ENCODE peak calls at places on chromosomes 16 and 17, in five cellular contexts. One of them, this sample, is unnamed.

GRCh38 chr17:35084987-35085386 is 21.5 kb upstream of the RFFL start:
- DNase-seq in HFF-Myc: no peak
- DNase-seq in A549: peak; percentile 90
- DNase-seq in heart right ventricle: no peak
- DNase-seq in foreskin fibroblast: peak; percentile 77
- DNase-seq in this sample: peak; percentile 55

GRCh38 chr16:1809281-1809801 is 15.8 kb upstream of the IGFALS start:
- DNase-seq in HFF-Myc: no peak
- DNase-seq in A549: peak; percentile 50
- DNase-seq in heart right ventricle: no peak
- DNase-seq in foreskin fibroblast: no peak
- DNase-seq in this sample: no peak

GRCh38 chr16:1401061-1401757 is 13.3 kb downstream of the UNKL start:
- DNase-seq in HFF-Myc: no peak
- DNase-seq in A549: no peak
- DNase-seq in heart right ventricle: no peak
- DNase-seq in foreskin fibroblast: no peak
- DNase-seq in this sample: no peak

GRCh38 chr16:23182675-23183485 is at the start of gene SCNN1G:
- DNase-seq in HFF-Myc: no peak
- DNase-seq in A549: no peak
- DNase-seq in heart right ventricle: no peak
- DNase-seq in foreskin fibroblast: peak; percentile 20
- DNase-seq in this sample: no peak

GRCh38 chr16:14436410-14436955 is 193.6 kb downstream of the PARN start:
- DNase-seq in HFF-Myc: no peak
- DNase-seq in A549: no peak
- DNase-seq in heart right ventricle: no peak
- DNase-seq in foreskin fibroblast: no peak
- DNase-seq in this sample: peak; percentile 25

GRCh38 chr16:73546351-73546845 is 498.5 kb upstream of the ZFHX3 start:
- DNase-seq in HFF-Myc: no peak
- DNase-seq in A549: no peak
- DNase-seq in heart right ventricle: no peak
- DNase-seq in foreskin fibroblast: no peak
- DNase-seq in this sample: no peak

GRCh38 chr17:55416470-55417052 is 5.1 kb downstream of the MMD start:
- DNase-seq in HFF-Myc: no peak
- DNase-seq in A549: no peak
- DNase-seq in heart right ventricle: no peak
- DNase-seq in foreskin fibroblast: peak; percentile 52
- DNase-seq in this sample: no peak

GRCh38 chr17:32536736-32537646 is 50.2 kb downstream of the CDK5R1 start:
- DNase-seq in HFF-Myc: no peak
- DNase-seq in A549: no peak
- DNase-seq in heart right ventricle: no peak
- DNase-seq in foreskin fibroblast: peak; percentile 28
- DNase-seq in this sample: peak; percentile 46

GRCh38 chr17:60729854-60730253 is 52.2 kb downstream of the BCAS3 start:
- DNase-seq in HFF-Myc: no peak
- DNase-seq in A549: peak; percentile 55
- DNase-seq in heart right ventricle: no peak
- DNase-seq in foreskin fibroblast: no peak
- DNase-seq in this sample: peak; percentile 5

GRCh38 chr17:64358261-64358788 is 32.3 kb downstream of the PECAM1 start:
- DNase-seq in HFF-Myc: no peak
- DNase-seq in A549: no peak
- DNase-seq in heart right ventricle: no peak
- DNase-seq in foreskin fibroblast: peak; percentile 32
- DNase-seq in this sample: no peak

GRCh38 chr17:28536532-28537218 is 15.7 kb downstream of the UNC119 start:
- DNase-seq in HFF-Myc: no peak
- DNase-seq in A549: no peak
- DNase-seq in heart right ventricle: no peak
- DNase-seq in foreskin fibroblast: no peak
- DNase-seq in this sample: no peak

GRCh38 chr16:15415411-15416070 is 18.8 kb upstream of the BMERB1 start:
- DNase-seq in HFF-Myc: no peak
- DNase-seq in A549: no peak
- DNase-seq in heart right ventricle: no peak
- DNase-seq in foreskin fibroblast: peak; percentile 47
- DNase-seq in this sample: peak; percentile 48

GRCh38 chr17:42387663-42388380 is 420 bp downstream of the STAT3 start:
- DNase-seq in HFF-Myc: no peak
- DNase-seq in A549: no peak
- DNase-seq in heart right ventricle: peak; percentile 36
- DNase-seq in foreskin fibroblast: peak; percentile 40
- DNase-seq in this sample: no peak

GRCh38 chr17:2689411-2690164 is 22.0 kb downstream of the CLUH start:
- DNase-seq in HFF-Myc: no peak
- DNase-seq in A549: no peak
- DNase-seq in heart right ventricle: peak; percentile 5
- DNase-seq in foreskin fibroblast: peak; percentile 15
- DNase-seq in this sample: no peak

GRCh38 chr16:89720520-89720858 is 209 bp downstream of the VPS9D1 start:
- DNase-seq in HFF-Myc: no peak
- DNase-seq in A549: no peak
- DNase-seq in heart right ventricle: peak; percentile 44
- DNase-seq in foreskin fibroblast: peak; percentile 66
- DNase-seq in this sample: peak; percentile 22

GRCh38 chr16:49929606-49930005 is 73.7 kb upstream of the ZNF423 start:
- DNase-seq in HFF-Myc: no peak
- DNase-seq in A549: no peak
- DNase-seq in heart right ventricle: no peak
- DNase-seq in foreskin fibroblast: no peak
- DNase-seq in this sample: no peak

GRCh38 chr17:58279016-58279671 is 1.6 kb downstream of the MPO start:
- DNase-seq in HFF-Myc: no peak
- DNase-seq in A549: no peak
- DNase-seq in heart right ventricle: peak; percentile 58
- DNase-seq in foreskin fibroblast: peak; percentile 46
- DNase-seq in this sample: peak; percentile 1

GRCh38 chr17:61408151-61409041 is 8.8 kb downstream of the TBX2 start:
- DNase-seq in HFF-Myc: no peak
- DNase-seq in A549: no peak
- DNase-seq in heart right ventricle: no peak
- DNase-seq in foreskin fibroblast: peak; percentile 60
- DNase-seq in this sample: no peak

GRCh38 chr17:78263736-78264340 is 32.4 kb downstream of the TMEM235 start:
- DNase-seq in HFF-Myc: no peak
- DNase-seq in A549: no peak
- DNase-seq in heart right ventricle: no peak
- DNase-seq in foreskin fibroblast: no peak
- DNase-seq in this sample: no peak
- H3K4me3 ChIP-seq in HFF-Myc: no peak overlapping the region
- H3K4me3 ChIP-seq in A549: no peak overlapping the region
- H3K4me3 ChIP-seq in heart right ventricle: no peak overlapping the region
- H3K4me3 ChIP-seq in foreskin fibroblast: no peak overlapping the region
- H3K4me3 ChIP-seq in this sample: no peak overlapping the region

DNA sequence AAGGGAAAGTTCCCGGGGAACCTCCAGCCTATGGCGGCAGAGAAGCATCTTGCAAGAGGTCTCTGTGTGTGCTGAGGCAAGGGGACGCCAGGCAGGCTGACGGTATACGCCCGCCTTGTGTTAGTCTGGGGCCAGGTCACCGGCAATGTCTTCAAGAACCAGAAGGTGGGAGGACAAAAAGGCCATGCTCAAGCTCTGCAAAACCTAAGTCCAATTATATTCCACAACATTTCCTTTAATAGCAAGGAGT is 292 bp downstream of the ZNF668 start:
- DNase-seq in HFF-Myc: no peak
- DNase-seq in A549: no peak
- DNase-seq in heart right ventricle: no peak
- DNase-seq in foreskin fibroblast: no peak
- DNase-seq in this sample: no peak
- TF ChIP-seq CTCF in HFF-Myc: no peak
- TF ChIP-seq CTCF in A549: no peak
- TF ChIP-seq CTCF in heart right ventricle: no peak
- TF ChIP-seq CTCF in foreskin fibroblast: no peak
- TF ChIP-seq CTCF in this sample: no peak

GRCh38 chr16:85371948-85372347 is 241.2 kb upstream of the GSE1 start:
- DNase-seq in HFF-Myc: no peak
- DNase-seq in A549: no peak
- DNase-seq in heart right ventricle: no peak
- DNase-seq in foreskin fibroblast: no peak
- DNase-seq in this sample: no peak
- H3K4me3 ChIP-seq in HFF-Myc: no peak overlapping the region
- H3K4me3 ChIP-seq in A549: no peak overlapping the region
- H3K4me3 ChIP-seq in heart right ventricle: no peak overlapping the region
- H3K4me3 ChIP-seq in foreskin fibroblast: no peak overlapping the region
- H3K4me3 ChIP-seq in this sample: no peak overlapping the region

DNA sequence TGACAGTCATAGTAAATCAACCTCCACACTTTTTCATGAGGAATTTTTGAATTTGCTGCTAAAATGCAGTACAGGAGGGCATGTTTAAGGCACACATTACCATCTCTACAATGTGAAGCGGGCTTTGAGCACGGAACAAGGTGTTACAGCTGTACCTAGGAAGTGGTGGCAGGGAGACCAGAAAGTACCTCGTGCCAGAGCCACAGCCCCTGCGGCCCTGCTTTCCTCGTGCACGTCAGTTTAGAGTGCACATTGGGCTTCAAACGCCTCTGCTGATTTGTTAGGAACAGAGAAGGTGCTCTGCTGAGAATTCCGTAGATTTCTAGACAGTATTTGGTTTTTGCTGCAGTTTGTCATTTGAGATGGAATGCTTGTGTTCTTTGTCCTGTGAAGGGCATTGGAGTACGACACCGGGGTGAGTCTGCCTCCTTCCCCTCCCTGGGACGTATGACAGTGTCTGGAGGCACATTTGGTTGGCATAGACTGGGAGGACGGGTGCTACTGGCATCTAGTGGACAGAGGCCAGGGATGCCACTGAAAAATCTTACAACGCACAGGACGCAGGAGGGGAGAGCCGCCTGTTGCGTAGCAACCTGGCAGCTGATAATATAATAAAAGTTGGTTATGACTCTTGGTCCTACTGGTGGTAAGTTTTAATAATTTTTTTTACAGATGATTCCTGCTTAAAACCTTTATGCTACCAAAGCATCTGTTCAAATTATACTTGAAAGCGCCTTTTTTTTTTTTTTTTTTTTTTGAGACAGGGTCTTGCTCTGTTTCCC is 9.1 kb downstream of the FOXK2 start:
- DNase-seq in HFF-Myc: no peak
- DNase-seq in A549: peak; percentile 85
- DNase-seq in heart right ventricle: peak; percentile 70
- DNase-seq in foreskin fibroblast: peak; percentile 81
- DNase-seq in this sample: peak; percentile 50
- TF ChIP-seq CTCF in HFF-Myc: no peak
- TF ChIP-seq CTCF in A549: peak; percentile 66
- TF ChIP-seq CTCF in heart right ventricle: peak; percentile 58
- TF ChIP-seq CTCF in foreskin fibroblast: peak; percentile 34
- TF ChIP-seq CTCF in this sample: peak; percentile 47

GRCh38 chr16:19521471-19522368 is at the start of gene GDE1:
- DNase-seq in HFF-Myc: peak; percentile 62
- DNase-seq in A549: peak; percentile 90
- DNase-seq in heart right ventricle: peak; percentile 95
- DNase-seq in foreskin fibroblast: peak; percentile 97
- DNase-seq in this sample: peak; percentile 88

GRCh38 chr16:19522369-19523159 is 666 bp upstream of the GDE1 start:
- DNase-seq in HFF-Myc: no peak
- DNase-seq in A549: no peak
- DNase-seq in heart right ventricle: no peak
- DNase-seq in foreskin fibroblast: no peak
- DNase-seq in this sample: no peak

GRCh38 chr16:19524356-19524865 is 669 bp downstream of the CCP110 start:
- DNase-seq in HFF-Myc: no peak
- DNase-seq in A549: no peak
- DNase-seq in heart right ventricle: no peak
- DNase-seq in foreskin fibroblast: peak; percentile 24
- DNase-seq in this sample: peak; percentile 2

GRCh38 chr16:19523559-19524355 is at the start of gene CCP110:
- DNase-seq in HFF-Myc: peak; percentile 86
- DNase-seq in A549: peak; percentile 96
- DNase-seq in heart right ventricle: peak; percentile 96
- DNase-seq in foreskin fibroblast: peak; percentile 99
- DNase-seq in this sample: peak; percentile 97

GRCh38 chr16:19523184-19523558 is 571 bp upstream of the CCP110 start:
- DNase-seq in HFF-Myc: no peak
- DNase-seq in A549: no peak
- DNase-seq in heart right ventricle: peak; percentile 18
- DNase-seq in foreskin fibroblast: no peak
- DNase-seq in this sample: no peak
- H3K4me3 ChIP-seq in HFF-Myc: no peak overlapping the region
- H3K4me3 ChIP-seq in A549: no peak overlapping the region
- H3K4me3 ChIP-seq in heart right ventricle: peak overlapping the region; percentile 96
- H3K4me3 ChIP-seq in foreskin fibroblast: no peak overlapping the region
- H3K4me3 ChIP-seq in this sample: no peak overlapping the region

This sample was measured in astrocyte of the spinal cord.